ENCODE peak calls at places on chromosomes 3 and 15, in five cellular contexts. G, J, L, Y and D are unnamed samples.

GRCh38 chr3:14480207-14481017 is 59.7 kb downstream of the GRIP2 start:
- DNase-seq in L (no peak), Y (no peak), J (no peak), G (no peak), D (no peak)

GRCh38 chr15:74790080-74790916 is 8.4 kb downstream of the CSK start:
- DNase-seq in G (peak; percentile 63), J (no peak), Y (no peak), L (no peak), D (peak; percentile 46)

GRCh38 chr3:86995537-86995936 is 4.6 kb upstream of the VGLL3 start:
- DNase-seq in L (no peak), Y (no peak), G (no peak), J (no peak), D (no peak)

GRCh38 chr3:134073583-134073945 is 43.8 kb upstream of the SLCO2A1 start:
- DNase-seq in Y (no peak), J (no peak), G (no peak), L (no peak), D (no peak)

GRCh38 chr3:55487376-55488241 is 503 bp upstream of the WNT5A start:
- DNase-seq in G (no peak), L (no peak), J (no peak), Y (peak; percentile 39), D (no peak)

GRCh38 chr3:134094491-134094890 is 64.8 kb upstream of the SLCO2A1 start:
- DNase-seq in G (no peak), J (no peak), L (no peak), Y (no peak), D (no peak)

GRCh38 chr3:160016972-160017371 is 28.3 kb downstream of the IL12A start:
- DNase-seq in L (no peak), J (no peak), G (no peak), Y (no peak), D (no peak)

GRCh38 chr15:54102704-54103103 is 124.5 kb downstream of the UNC13C start:
- DNase-seq in J (no peak), L (no peak), Y (no peak), G (no peak), D (no peak)

GRCh38 chr15:75532413-75533250 is 46.5 kb downstream of the PTPN9 start:
- DNase-seq in G (no peak), Y (peak; percentile 57), L (no peak), J (peak; percentile 21), D (no peak)